ENCODE peak calls at places on chromosomes 5 and 9, in nine cellular contexts. A is Peyer's patch, C is sigmoid colon, S is tibial nerve, M is IMR-90, F is A549, E is spleen, U is body of pancreas, H is lower leg skin. J is an unnamed sample.

GRCh38 chr5:89064691-89065207 is 181.8 kb upstream of the MEF2C start:
- DNase-seq in A (no peak), C (no peak), S (no peak), M (no peak), F (no peak), E (no peak), U (no peak), H (no peak), J (no peak)

GRCh38 chr5:137743031-137743640 is 7.2 kb upstream of the KLHL3 start:
- DNase-seq in A (no peak), C (peak; percentile 68), S (no peak), M (peak; percentile 77), F (peak; percentile 48), E (no peak), U (peak; percentile 72), H (peak; percentile 43), J (peak; percentile 33)

GRCh38 chr5:150457112-150457511 is 7.6 kb upstream of the RPS14 start:
- DNase-seq in A (no peak), C (no peak), S (no peak), M (no peak), F (no peak), E (no peak), U (no peak), H (no peak), J (no peak)

GRCh38 chr5:36530249-36530648 is 76.2 kb upstream of the SLC1A3 start:
- DNase-seq in A (no peak), C (no peak), S (no peak), M (no peak), F (no peak), E (no peak), U (no peak), H (no peak), J (no peak)

GRCh38 chr9:119157196-119157595 is 212.0 kb downstream of the BRINP1 start:
- DNase-seq in A (no peak), C (no peak), S (no peak), M (no peak), F (no peak), E (no peak), U (no peak), H (no peak), J (no peak)

GRCh38 chr9:30967484-30967883 is 1417.0 kb upstream of the ACO1 start:
- DNase-seq in A (no peak), C (no peak), S (no peak), M (no peak), F (no peak), E (no peak), U (no peak), H (no peak), J (no peak)

GRCh38 chr9:27445057-27445990 is 78.8 kb upstream of the IFNK start:
- DNase-seq in A (no peak), C (no peak), S (no peak), M (no peak), F (no peak), E (no peak), U (no peak), H (no peak), J (no peak)

GRCh38 chr5:158205992-158206391 is 347.0 kb upstream of the CLINT1 start:
- DNase-seq in A (no peak), C (no peak), S (no peak), M (no peak), F (no peak), E (no peak), U (no peak), H (no peak), J (no peak)

GRCh38 chr5:6576861-6577501 is 55.9 kb downstream of the NSUN2 start:
- DNase-seq in A (no peak), C (no peak), S (no peak), M (peak; percentile 52), F (peak; percentile 41), E (no peak), U (peak; percentile 35), H (no peak), J (no peak)

GRCh38 chr9:82546131-82546530 is 516.8 kb downstream of the RASEF start:
- DNase-seq in A (no peak), C (no peak), S (no peak), M (no peak), F (no peak), E (no peak), U (no peak), H (no peak), J (no peak)

DNA sequence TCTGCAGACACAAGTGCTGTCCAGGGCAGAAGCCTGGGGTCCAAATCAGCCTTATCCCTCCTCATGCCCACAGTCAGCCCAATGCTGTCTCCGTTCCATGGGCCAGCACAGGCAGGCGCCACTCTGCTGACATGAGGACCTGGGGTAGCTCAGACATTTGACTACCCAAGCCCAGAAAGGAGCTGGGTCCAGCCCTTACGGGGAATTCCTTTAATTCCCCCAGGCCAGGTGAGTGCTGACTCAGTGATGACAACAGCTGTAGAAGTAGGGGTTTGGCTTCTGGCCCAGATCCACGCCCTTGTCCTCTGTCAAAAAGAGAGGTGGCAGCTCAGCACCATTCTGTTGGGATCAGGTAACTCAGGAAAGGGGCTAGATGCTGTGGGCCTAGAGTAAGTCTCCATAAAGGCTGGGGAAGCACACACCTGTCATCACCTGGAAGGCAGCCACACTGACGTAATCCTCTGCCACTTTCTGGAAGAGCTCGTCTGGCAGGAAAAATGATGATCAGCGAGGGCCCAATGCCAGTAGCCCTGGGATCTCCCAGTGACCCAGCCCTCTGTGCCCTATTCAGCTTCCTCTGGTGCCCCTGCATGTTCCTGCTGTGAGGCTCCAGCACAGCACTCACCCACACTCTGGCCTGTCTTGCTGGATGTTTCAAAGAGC is 1.9 kb downstream of the RAB24 start:
- DNase-seq in A (peak; percentile 74), C (peak; percentile 65), S (no peak), M (no peak), F (no peak), E (peak; percentile 73), U (peak; percentile 97), H (peak; percentile 82), J (no peak)
- TF ChIP-seq POLR2A in A (peak; percentile 21), C (no peak), S (no peak), M (no peak), F (no peak), E (no peak), U (peak; percentile 78), H (no peak), J (no peak)

GRCh38 chr5:1173485-1174070 is 27.8 kb upstream of the SLC6A19 start:
- DNase-seq in A (peak; percentile 38), C (no peak), S (no peak), M (no peak), F (no peak), E (no peak), U (peak; percentile 1), H (no peak), J (no peak)

GRCh38 chr5:1171340-1171941 is 30.0 kb upstream of the SLC6A19 start:
- DNase-seq in A (peak; percentile 34), C (no peak), S (no peak), M (peak; percentile 33), F (no peak), E (no peak), U (no peak), H (peak; percentile 41), J (no peak)

GRCh38 chr5:1174122-1174936 is 27.1 kb upstream of the SLC6A19 start:
- DNase-seq in A (peak; percentile 84), C (peak; percentile 78), S (peak; percentile 29), M (peak; percentile 74), F (peak; percentile 79), E (no peak), U (peak; percentile 65), H (no peak), J (peak; percentile 25)

GRCh38 chr5:1172007-1172581 is 29.3 kb upstream of the SLC6A19 start:
- DNase-seq in A (peak; percentile 34), C (no peak), S (no peak), M (no peak), F (no peak), E (no peak), U (no peak), H (no peak), J (no peak)

GRCh38 chr5:1172670-1173404 is 28.6 kb upstream of the SLC6A19 start:
- DNase-seq in A (no peak), C (no peak), S (no peak), M (no peak), F (no peak), E (no peak), U (peak; percentile 1), H (no peak), J (no peak)
- TF ChIP-seq POLR2A in A (no peak), C (no peak), S (no peak), M (no peak), F (no peak), E (no peak), U (no peak), H (no peak), J (no peak)

GRCh38 chr5:115296130-115296997 is at the start of gene CCDC112:
- DNase-seq in A (peak; percentile 94), C (peak; percentile 89), S (peak; percentile 37), M (peak; percentile 66), F (peak; percentile 76), E (peak; percentile 95), U (peak; percentile 88), H (peak; percentile 57), J (peak; percentile 79)
- TF ChIP-seq POLR2A in A (peak; percentile 77), C (no peak), S (peak; percentile 50), M (peak; percentile 29), F (peak; percentile 85), E (no peak), U (peak; percentile 84), H (no peak), J (no peak)

DNA sequence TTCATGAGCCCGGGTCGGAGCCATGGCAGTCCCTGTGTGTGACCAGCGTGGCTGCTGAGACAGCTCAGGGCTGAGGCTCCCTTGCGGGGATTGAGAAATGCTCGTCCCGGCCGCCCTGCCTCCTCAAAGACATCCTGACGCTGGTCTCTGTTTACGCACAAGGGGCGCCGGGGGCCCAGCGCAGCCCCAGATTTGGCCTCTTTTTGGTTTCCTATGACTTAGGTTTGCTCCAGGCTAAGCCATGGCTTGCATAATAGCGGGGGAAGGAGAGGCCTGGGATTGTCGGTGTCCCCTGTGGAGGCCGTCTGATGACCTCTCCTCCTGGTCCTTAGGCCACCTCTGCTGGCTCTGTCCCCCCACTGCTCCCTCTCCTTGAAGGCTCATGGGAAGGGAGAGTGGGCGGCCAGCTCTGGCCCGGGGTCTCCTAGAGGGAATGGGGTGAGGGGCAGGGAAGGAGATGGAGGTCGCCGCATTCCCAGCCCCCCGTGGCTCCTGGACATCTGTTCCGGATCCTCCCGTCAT is 3.5 kb downstream of the LAMC3 start:
- DNase-seq in A (no peak), C (no peak), S (no peak), M (no peak), F (no peak), E (no peak), U (peak; percentile 34), H (no peak), J (no peak)
- TF ChIP-seq POLR2A in A (no peak), C (no peak), S (no peak), M (no peak), F (no peak), E (no peak), U (no peak), H (no peak), J (no peak)

DNA sequence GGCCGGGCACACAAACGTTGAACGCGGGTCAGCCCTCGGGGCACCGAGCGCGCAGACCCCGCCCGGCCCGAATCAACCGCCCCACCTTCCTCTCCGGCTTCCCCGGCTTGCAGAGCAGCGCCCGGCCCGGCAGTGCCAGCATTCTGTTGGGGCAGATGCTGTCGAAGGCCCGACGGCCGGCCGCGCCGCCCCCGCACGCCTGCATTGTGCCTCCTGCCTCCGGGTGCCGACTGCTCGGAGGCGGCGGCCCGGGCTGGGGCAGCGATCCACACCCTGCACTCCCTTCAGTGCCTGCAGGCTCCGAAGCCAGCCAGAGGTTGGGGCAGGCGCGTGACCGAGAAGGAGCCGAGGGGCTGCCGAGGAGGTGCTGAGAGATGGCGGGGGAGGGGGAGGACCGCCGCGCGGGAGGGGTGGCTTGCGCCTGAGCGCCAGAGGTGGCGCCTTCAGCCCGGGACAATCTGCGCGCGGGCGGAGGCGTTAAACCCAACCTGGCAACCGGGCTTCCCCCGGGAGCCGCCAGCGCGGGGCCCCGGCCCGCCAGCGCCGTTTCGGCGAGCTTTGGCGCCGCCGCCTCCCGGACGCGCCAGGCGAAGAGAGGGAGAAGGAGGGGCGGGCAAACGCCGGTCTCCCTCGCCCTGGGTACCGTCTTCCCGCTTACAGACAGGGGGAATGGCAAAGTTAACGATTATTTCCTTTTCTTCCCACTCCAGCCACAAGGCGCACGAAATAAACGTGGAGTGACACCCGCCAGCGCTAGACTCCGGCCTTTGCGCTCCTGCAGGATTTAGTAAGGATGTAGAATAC is at the start of gene MCIDAS:
- DNase-seq in A (peak; percentile 68), C (no peak), S (no peak), M (peak; percentile 6), F (peak; percentile 88), E (peak; percentile 80), U (peak; percentile 80), H (no peak), J (no peak)
- TF ChIP-seq POLR2A in A (no peak), C (no peak), S (no peak), M (no peak), F (no peak), E (no peak), U (no peak), H (no peak), J (no peak)

J was measured in uterus.